ENCODE peak calls at places on chromosomes 12 and 14, in five cellular contexts. H, Q, D, C and K are unnamed samples.

GRCh38 chr12:63795944-63796343 is 16.2 kb downstream of the RXYLT1 start:
- DNase-seq in H (no peak), Q (no peak), D (no peak), C (no peak), K (no peak)

GRCh38 chr12:132761032-132761910 is at the start of gene ANKLE2:
- DNase-seq in H (peak; percentile 60), Q (peak; percentile 69), D (no peak), C (no peak), K (peak; percentile 53)

GRCh38 chr12:66724616-66725015 is 45.7 kb upstream of the GRIP1 start:
- DNase-seq in H (no peak), Q (no peak), D (no peak), C (no peak), K (no peak)

GRCh38 chr14:53842938-53843337 is 113.7 kb downstream of the BMP4 start:
- DNase-seq in H (peak; percentile 88), Q (no peak), D (no peak), C (no peak), K (no peak)

GRCh38 chr12:104581000-104581570 is 124.3 kb downstream of the CHST11 start:
- DNase-seq in H (no peak), Q (no peak), D (no peak), C (no peak), K (no peak)

GRCh38 chr12:26441434-26441833 is 246.1 kb downstream of the SSPN start:
- DNase-seq in H (no peak), Q (no peak), D (no peak), C (no peak), K (no peak)

GRCh38 chr14:72928872-72929271 is 2.6 kb downstream of the DCAF4 start:
- DNase-seq in H (no peak), Q (no peak), D (no peak), C (no peak), K (peak; percentile 76)

GRCh38 chr12:109443794-109444193 is 33.3 kb downstream of the KCTD10 start:
- DNase-seq in H (no peak), Q (no peak), D (no peak), C (no peak), K (no peak)

GRCh38 chr12:64525461-64526160 is 73.7 kb downstream of the TBK1 start:
- DNase-seq in H (no peak), Q (no peak), D (no peak), C (no peak), K (no peak)

GRCh38 chr12:81300454-81300853 is 222.6 kb downstream of the ACSS3 start:
- DNase-seq in H (no peak), Q (no peak), D (peak; percentile 7), C (no peak), K (no peak)

GRCh38 chr12:54159140-54159539 is 29.6 kb downstream of the SMUG1 start:
- DNase-seq in H (no peak), Q (peak; percentile 65), D (no peak), C (no peak), K (peak; percentile 57)

GRCh38 chr12:128570191-128571065 is 253.3 kb downstream of the SLC15A4 start:
- DNase-seq in H (no peak), Q (peak; percentile 33), D (no peak), C (no peak), K (no peak)

GRCh38 chr12:21453312-21453852 is 15.9 kb downstream of the PYROXD1 start:
- DNase-seq in H (no peak), Q (no peak), D (no peak), C (no peak), K (no peak)

GRCh38 chr12:51798507-51798906 is 50.0 kb downstream of the FIGNL2 start:
- DNase-seq in H (peak; percentile 30), Q (no peak), D (no peak), C (no peak), K (no peak)

GRCh38 chr12:57240926-57241555 is 9.9 kb downstream of the STAC3 start:
- DNase-seq in H (peak; percentile 27), Q (no peak), D (no peak), C (no peak), K (peak; percentile 79)

GRCh38 chr14:24343795-24344660 is 4.2 kb upstream of the RIPK3 start:
- DNase-seq in H (no peak), Q (no peak), D (no peak), C (no peak), K (no peak)

GRCh38 chr14:27688823-27689444 is 1077.7 kb upstream of the FOXG1 start:
- DNase-seq in H (no peak), Q (no peak), D (no peak), C (no peak), K (no peak)

GRCh38 chr14:34081576-34082136 is 130.8 kb upstream of the EGLN3 start:
- DNase-seq in H (peak; percentile 91), Q (no peak), D (no peak), C (no peak), K (no peak)

DNA sequence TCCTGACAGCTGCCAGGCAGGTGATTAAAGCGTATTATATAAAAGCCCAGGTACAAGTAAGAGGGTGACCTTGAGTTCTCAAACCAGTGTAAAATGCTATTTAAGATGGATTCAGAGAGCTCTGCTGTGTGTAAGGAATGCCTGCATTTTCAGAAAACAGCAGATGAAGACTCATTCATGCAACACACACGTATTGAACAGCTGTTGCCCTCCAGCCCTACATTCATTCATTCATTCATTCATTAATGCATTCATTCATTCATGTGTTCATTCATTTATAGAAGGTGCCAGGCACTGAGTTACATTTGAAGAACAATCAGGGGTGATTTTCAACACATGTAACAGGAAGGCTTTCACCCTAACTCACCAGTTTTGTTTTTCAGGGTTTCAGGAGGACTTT is 27.4 kb upstream of the ELK3 start:
- DNase-seq in H (no peak), Q (no peak), D (no peak), C (no peak), K (no peak)
- H3K4me3 ChIP-seq in H (no peak overlapping the region), Q (no peak overlapping the region), D (no peak overlapping the region), C (no peak overlapping the region), K (no peak overlapping the region)

GRCh38 chr12:4280351-4281163 is 7.0 kb downstream of the CCND2 start:
- DNase-seq in H (no peak), Q (no peak), D (no peak), C (peak; percentile 43), K (no peak)

GRCh38 chr12:4281173-4281654 is 7.7 kb downstream of the CCND2 start:
- DNase-seq in H (no peak), Q (no peak), D (no peak), C (no peak), K (no peak)

GRCh38 chr12:4282892-4283511 is 9.4 kb downstream of the CCND2 start:
- DNase-seq in H (no peak), Q (no peak), D (no peak), C (no peak), K (no peak)

GRCh38 chr12:4283512-4284255 is 10.1 kb downstream of the CCND2 start:
- DNase-seq in H (no peak), Q (no peak), D (no peak), C (no peak), K (no peak)

GRCh38 chr12:4282103-4282891 is 8.7 kb downstream of the CCND2 start:
- DNase-seq in H (no peak), Q (no peak), D (no peak), C (no peak), K (no peak)
- H3K36me3 ChIP-seq in H (no peaks in the 10 kb centered on the region), Q (peaks cover 81% of the 10 kb centered on the region), D (no peaks in the 10 kb centered on the region), C (no peaks in the 10 kb centered on the region), K (peaks cover 3% of the 10 kb centered on the region)

GRCh38 chr12:122138616-122139015 is 35.4 kb downstream of the IL31 start:
- DNase-seq in H (no peak), Q (no peak), D (no peak), C (no peak), K (no peak)

GRCh38 chr12:122138181-122138580 is 35.8 kb downstream of the IL31 start:
- DNase-seq in H (no peak), Q (no peak), D (no peak), C (no peak), K (no peak)

GRCh38 chr12:122139266-122139665 is 34.8 kb downstream of the IL31 start:
- DNase-seq in H (no peak), Q (no peak), D (no peak), C (no peak), K (no peak)

GRCh38 chr12:122137229-122137628 is 36.8 kb downstream of the IL31 start:
- DNase-seq in H (no peak), Q (no peak), D (no peak), C (no peak), K (no peak)

GRCh38 chr12:122137681-122138080 is 36.3 kb downstream of the IL31 start:
- DNase-seq in H (no peak), Q (no peak), D (no peak), C (no peak), K (no peak)
- H3K4me3 ChIP-seq in H (no peak overlapping the region), Q (no peak overlapping the region), D (no peak overlapping the region), C (no peak overlapping the region), K (no peak overlapping the region)

GRCh38 chr12:107749094-107749493 is 11.8 kb downstream of the PRDM4 start:
- DNase-seq in H (peak; percentile 66), Q (no peak), D (no peak), C (no peak), K (no peak)

GRCh38 chr12:107748472-107748871 is 12.5 kb downstream of the PRDM4 start:
- DNase-seq in H (peak; percentile 91), Q (no peak), D (no peak), C (no peak), K (no peak)
- H3K36me3 ChIP-seq in H (peaks cover 63% of the 10 kb centered on the region), Q (peaks cover 13% of the 10 kb centered on the region), D (peaks cover 4% of the 10 kb centered on the region), C (peaks cover 10% of the 10 kb centered on the region), K (peaks cover 56% of the 10 kb centered on the region)

GRCh38 chr12:56081393-56082347 is 1.7 kb downstream of the ERBB3 start:
- DNase-seq in H (no peak), Q (no peak), D (no peak), C (no peak), K (no peak)

GRCh38 chr12:56082382-56082781 is 2.4 kb downstream of the ERBB3 start:
- DNase-seq in H (no peak), Q (no peak), D (no peak), C (no peak), K (no peak)

GRCh38 chr12:56079729-56080555 is at the start of gene ERBB3:
- DNase-seq in H (peak; percentile 89), Q (peak; percentile 41), D (no peak), C (peak; percentile 41), K (peak; percentile 87)

GRCh38 chr12:56078931-56079728 is 835 bp upstream of the ERBB3 start:
- DNase-seq in H (peak; percentile 89), Q (peak; percentile 54), D (peak; percentile 62), C (peak; percentile 72), K (peak; percentile 98)

GRCh38 chr12:56080556-56081138 is 682 bp downstream of the ERBB3 start:
- DNase-seq in H (peak; percentile 42), Q (no peak), D (no peak), C (no peak), K (peak; percentile 65)
- H3K4me3 ChIP-seq in H (peak overlapping the region; percentile 86), Q (no peak overlapping the region), D (peak overlapping the region; percentile 50), C (peak overlapping the region; percentile 62), K (peak overlapping the region; percentile 73)

DNA sequence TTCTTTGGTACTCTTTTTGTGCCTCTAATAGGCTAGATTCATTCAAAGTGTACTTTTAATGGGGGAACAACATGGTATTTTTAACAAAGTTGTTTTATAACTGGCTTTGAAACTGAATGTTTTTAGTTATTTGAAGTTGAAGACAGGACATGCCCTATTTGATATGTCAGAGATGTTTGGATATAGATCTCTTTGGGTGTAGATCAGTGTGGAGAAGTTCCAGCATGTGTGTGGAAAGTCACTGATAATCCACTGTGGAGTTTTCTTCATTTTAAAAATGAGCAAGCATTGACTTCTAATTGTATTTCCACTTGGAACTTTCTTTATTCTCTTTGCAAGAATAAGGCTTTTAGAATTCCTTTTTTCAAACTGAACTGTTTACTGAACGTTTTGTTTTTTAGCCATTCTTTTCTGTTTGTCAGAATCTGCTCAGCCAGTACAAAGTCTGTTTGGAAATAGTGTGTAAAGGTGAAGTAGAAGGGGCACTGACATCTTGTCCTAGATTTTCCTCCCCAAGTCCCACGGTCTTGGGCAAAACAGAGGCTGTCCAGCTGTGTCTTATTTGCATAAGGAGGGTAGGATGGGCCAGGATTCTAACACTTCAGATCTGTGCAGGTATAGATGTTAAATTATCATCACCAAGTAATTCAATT is 35.0 kb downstream of the TDP1 start:
- DNase-seq in H (no peak), Q (no peak), D (no peak), C (no peak), K (no peak)
- H3K36me3 ChIP-seq in H (peaks cover 64% of the 10 kb centered on the region), Q (peaks cover 14% of the 10 kb centered on the region), D (no peaks in the 10 kb centered on the region), C (no peaks in the 10 kb centered on the region), K (peaks cover 2% of the 10 kb centered on the region)